ENCODE peak calls at places on chromosomes 12 and 14, in ten cellular contexts. Q, Z, X, H, D, G, J, W, T and S are unnamed samples.

GRCh38 chr14:23071244-23071974 is 14.1 kb upstream of the CDH24 start:
- DNase-seq in W (no peak), T (peak; percentile 55), J (peak; percentile 80), Q (no peak), D (peak; percentile 74), X (peak; percentile 53), Z (peak; percentile 97), G (peak; percentile 87), H (peak; percentile 92), S (peak; percentile 81)

GRCh38 chr12:4118601-4119156 is 154.9 kb upstream of the CCND2 start:
- DNase-seq in D (no peak), T (no peak), G (peak; percentile 3), H (no peak), Z (no peak), W (no peak), J (no peak), X (no peak), Q (no peak), S (no peak)

GRCh38 chr12:7948585-7949264 is 12.7 kb upstream of the SLC2A3 start:
- DNase-seq in T (peak; percentile 9), H (no peak), W (no peak), D (no peak), J (no peak), G (no peak), Q (peak; percentile 34), X (no peak), Z (no peak), S (no peak)

GRCh38 chr12:125161712-125162023 is 96.4 kb downstream of the AACS start:
- DNase-seq in J (no peak), G (no peak), D (no peak), T (no peak), X (no peak), Q (no peak), W (no peak), H (no peak), Z (no peak), S (no peak)

GRCh38 chr12:112270673-112271072 is 111.6 kb downstream of the HECTD4 start:
- DNase-seq in W (no peak), T (no peak), Z (no peak), Q (peak; percentile 59), D (no peak), J (no peak), G (no peak), X (no peak), H (no peak), S (no peak)

GRCh38 chr12:79373896-79374499 is 316.8 kb downstream of the PAWR start:
- DNase-seq in Q (no peak), W (no peak), H (peak; percentile 36), G (no peak), T (no peak), D (no peak), J (peak; percentile 18), X (no peak), Z (peak; percentile 52), S (no peak)

GRCh38 chr14:100150932-100151587 is 8.4 kb downstream of the DEGS2 start:
- DNase-seq in J (no peak), X (no peak), D (no peak), Z (no peak), W (no peak), Q (no peak), H (no peak), G (peak; percentile 10), T (no peak), S (no peak)

GRCh38 chr12:120367924-120368788 is 808 bp downstream of the MSI1 start:
- DNase-seq in J (peak; percentile 41), D (peak; percentile 22), Z (peak; percentile 47), T (no peak), G (peak; percentile 34), X (no peak), Q (no peak), H (peak; percentile 20), W (no peak), S (no peak)

GRCh38 chr14:34722723-34723545 is 8.5 kb upstream of the CFL2 start:
- DNase-seq in Z (peak; percentile 78), G (peak; percentile 38), T (peak; percentile 19), H (peak; percentile 76), Q (peak; percentile 30), W (peak; percentile 61), D (peak; percentile 19), J (peak; percentile 29), X (no peak), S (no peak)

GRCh38 chr12:32270818-32271710 is 128.3 kb upstream of the FGD4 start:
- DNase-seq in J (no peak), H (peak; percentile 73), G (no peak), Q (no peak), T (peak; percentile 12), W (no peak), Z (peak; percentile 58), X (no peak), D (no peak), S (peak; percentile 98)

GRCh38 chr12:109820921-109821381 is 12.2 kb downstream of the TRPV4 start:
- DNase-seq in Q (no peak), J (no peak), W (no peak), X (no peak), Z (no peak), H (no peak), D (no peak), T (no peak), G (no peak), S (no peak)

GRCh38 chr14:87656315-87656714 is 336.7 kb downstream of the GALC start:
- DNase-seq in H (no peak), D (no peak), Z (no peak), W (no peak), T (no peak), G (no peak), X (no peak), Q (no peak), J (no peak), S (no peak)

GRCh38 chr14:39122330-39123138 is 8.4 kb downstream of the GEMIN2 start:
- DNase-seq in Q (no peak), W (no peak), H (no peak), Z (no peak), G (no peak), J (no peak), D (no peak), T (no peak), X (no peak), S (no peak)

GRCh38 chr12:96208346-96208745 is 14.2 kb downstream of the ELK3 start:
- DNase-seq in T (no peak), Q (no peak), D (no peak), H (peak; percentile 79), G (no peak), J (no peak), X (no peak), W (no peak), Z (peak; percentile 84), S (no peak)